ENCODE peak calls at places on chromosomes 6 and 20, in eight cellular contexts. One of them, this sample, is unnamed.

GRCh38 chr6:150928882-150929281 is 63.4 kb downstream of the MTHFD1L start:
- DNase-seq in mesothelial cell of epicardium: no peak
- DNase-seq in colonic mucosa: no peak
- DNase-seq in endothelial cell of umbilical vein: no peak
- DNase-seq in ACHN: no peak
- DNase-seq in central memory CD4-positive, alpha-beta T cell: no peak
- DNase-seq in amygdala: no peak
- DNase-seq in left colon: no peak
- DNase-seq in this sample: no peak

GRCh38 chr20:33578510-33578909 is 83.6 kb upstream of the C20orf144 start:
- DNase-seq in mesothelial cell of epicardium: no peak
- DNase-seq in colonic mucosa: no peak
- DNase-seq in endothelial cell of umbilical vein: no peak
- DNase-seq in ACHN: no peak
- DNase-seq in central memory CD4-positive, alpha-beta T cell: no peak
- DNase-seq in amygdala: no peak
- DNase-seq in left colon: no peak
- DNase-seq in this sample: no peak

GRCh38 chr20:36099106-36099505 is 55.4 kb upstream of the EPB41L1 start:
- DNase-seq in mesothelial cell of epicardium: no peak
- DNase-seq in colonic mucosa: no peak
- DNase-seq in endothelial cell of umbilical vein: no peak
- DNase-seq in ACHN: no peak
- DNase-seq in central memory CD4-positive, alpha-beta T cell: no peak
- DNase-seq in amygdala: no peak
- DNase-seq in left colon: no peak
- DNase-seq in this sample: no peak

GRCh38 chr20:50289581-50289980 is 99.0 kb downstream of the CEBPB start:
- DNase-seq in mesothelial cell of epicardium: no peak
- DNase-seq in colonic mucosa: no peak
- DNase-seq in endothelial cell of umbilical vein: no peak
- DNase-seq in ACHN: no peak
- DNase-seq in central memory CD4-positive, alpha-beta T cell: no peak
- DNase-seq in amygdala: no peak
- DNase-seq in left colon: no peak
- DNase-seq in this sample: no peak

GRCh38 chr20:10536531-10536930 is 101.4 kb downstream of the SLX4IP start:
- DNase-seq in mesothelial cell of epicardium: no peak
- DNase-seq in colonic mucosa: no peak
- DNase-seq in endothelial cell of umbilical vein: peak
- DNase-seq in ACHN: no peak
- DNase-seq in central memory CD4-positive, alpha-beta T cell: no peak
- DNase-seq in amygdala: no peak
- DNase-seq in left colon: no peak
- DNase-seq in this sample: no peak

GRCh38 chr20:50295762-50296449 is 105.3 kb downstream of the CEBPB start:
- DNase-seq in mesothelial cell of epicardium: no peak
- DNase-seq in colonic mucosa: no peak
- DNase-seq in endothelial cell of umbilical vein: no peak
- DNase-seq in ACHN: no peak
- DNase-seq in central memory CD4-positive, alpha-beta T cell: no peak
- DNase-seq in amygdala: no peak
- DNase-seq in left colon: no peak
- DNase-seq in this sample: no peak

GRCh38 chr6:82131441-82131840 is 116.1 kb downstream of the IBTK start:
- DNase-seq in mesothelial cell of epicardium: no peak
- DNase-seq in colonic mucosa: no peak
- DNase-seq in endothelial cell of umbilical vein: no peak
- DNase-seq in ACHN: no peak
- DNase-seq in central memory CD4-positive, alpha-beta T cell: no peak
- DNase-seq in amygdala: no peak
- DNase-seq in left colon: no peak
- DNase-seq in this sample: no peak

GRCh38 chr6:111712398-111712797 is 106.7 kb upstream of the TRAF3IP2 start:
- DNase-seq in mesothelial cell of epicardium: no peak
- DNase-seq in colonic mucosa: no peak
- DNase-seq in endothelial cell of umbilical vein: no peak
- DNase-seq in ACHN: no peak
- DNase-seq in central memory CD4-positive, alpha-beta T cell: peak
- DNase-seq in amygdala: no peak
- DNase-seq in left colon: no peak
- DNase-seq in this sample: no peak

GRCh38 chr20:44228465-44229258 is 18.1 kb upstream of the OSER1 start:
- DNase-seq in mesothelial cell of epicardium: no peak
- DNase-seq in colonic mucosa: no peak
- DNase-seq in endothelial cell of umbilical vein: no peak
- DNase-seq in ACHN: no peak
- DNase-seq in central memory CD4-positive, alpha-beta T cell: no peak
- DNase-seq in amygdala: no peak
- DNase-seq in left colon: no peak
- DNase-seq in this sample: no peak

GRCh38 chr6:137677714-137678113 is 183.5 kb upstream of the OLIG3 start:
- DNase-seq in mesothelial cell of epicardium: no peak
- DNase-seq in colonic mucosa: no peak
- DNase-seq in endothelial cell of umbilical vein: no peak
- DNase-seq in ACHN: no peak
- DNase-seq in central memory CD4-positive, alpha-beta T cell: no peak
- DNase-seq in amygdala: no peak
- DNase-seq in left colon: no peak
- DNase-seq in this sample: no peak

This sample was measured in GM12878.